ENCODE peak calls at places on chromosomes 6 and 20, in four cellular contexts. One of them, this sample, is unnamed.

GRCh38 chr6:34131326-34132081 is 14.4 kb downstream of the GRM4 start:
- DNase-seq in Peyer's patch: no peak
- DNase-seq in HFFc6: no peak
- DNase-seq in cardiac muscle cell: no peak
- DNase-seq in this sample: no peak

GRCh38 chr6:164286021-164286420 is 871.5 kb downstream of the QKI start:
- DNase-seq in Peyer's patch: no peak
- DNase-seq in HFFc6: no peak
- DNase-seq in cardiac muscle cell: no peak
- DNase-seq in this sample: no peak

GRCh38 chr20:19628570-19629134 is 129.4 kb upstream of the RIN2 start:
- DNase-seq in Peyer's patch: peak; percentile 83
- DNase-seq in HFFc6: peak; percentile 65
- DNase-seq in cardiac muscle cell: peak; percentile 77
- DNase-seq in this sample: peak; percentile 76

GRCh38 chr20:19802492-19803158 is 44.6 kb downstream of the RIN2 start:
- DNase-seq in Peyer's patch: peak; percentile 66
- DNase-seq in HFFc6: no peak
- DNase-seq in cardiac muscle cell: peak; percentile 39
- DNase-seq in this sample: no peak

GRCh38 chr20:13671500-13672288 is 33.0 kb upstream of the TASP1 start:
- DNase-seq in Peyer's patch: no peak
- DNase-seq in HFFc6: peak; percentile 37
- DNase-seq in cardiac muscle cell: no peak
- DNase-seq in this sample: no peak

GRCh38 chr20:1499528-1500420 is 8.6 kb upstream of the SIRPB2 start:
- DNase-seq in Peyer's patch: no peak
- DNase-seq in HFFc6: no peak
- DNase-seq in cardiac muscle cell: no peak
- DNase-seq in this sample: no peak

GRCh38 chr6:21263531-21264287 is 329.8 kb upstream of the SOX4 start:
- DNase-seq in Peyer's patch: no peak
- DNase-seq in HFFc6: no peak
- DNase-seq in cardiac muscle cell: no peak
- DNase-seq in this sample: no peak

GRCh38 chr6:135680964-135681913 is 170.3 kb upstream of the PDE7B start:
- DNase-seq in Peyer's patch: no peak
- DNase-seq in HFFc6: no peak
- DNase-seq in cardiac muscle cell: no peak
- DNase-seq in this sample: no peak

GRCh38 chr6:14743126-14743464 is 502.8 kb upstream of the JARID2 start:
- DNase-seq in Peyer's patch: no peak
- DNase-seq in HFFc6: no peak
- DNase-seq in cardiac muscle cell: no peak
- DNase-seq in this sample: no peak

GRCh38 chr20:45390931-45391330 is 12.8 kb upstream of the TP53TG5 start:
- DNase-seq in Peyer's patch: no peak
- DNase-seq in HFFc6: no peak
- DNase-seq in cardiac muscle cell: no peak
- DNase-seq in this sample: no peak

GRCh38 chr6:32178547-32179440 is 589 bp downstream of the RNF5 start:
- DNase-seq in Peyer's patch: no peak
- DNase-seq in HFFc6: no peak
- DNase-seq in cardiac muscle cell: no peak
- DNase-seq in this sample: no peak

GRCh38 chr20:21640556-21640955 is 64.9 kb upstream of the PAX1 start:
- DNase-seq in Peyer's patch: no peak
- DNase-seq in HFFc6: no peak
- DNase-seq in cardiac muscle cell: peak; percentile 30
- DNase-seq in this sample: no peak
- TF ChIP-seq CTCF in Peyer's patch: no peak
- TF ChIP-seq CTCF in HFFc6: no peak
- TF ChIP-seq CTCF in cardiac muscle cell: no peak
- TF ChIP-seq CTCF in this sample: no peak

GRCh38 chr6:89299451-89299850 is 15.6 kb downstream of the GABRR2 start:
- DNase-seq in Peyer's patch: no peak
- DNase-seq in HFFc6: no peak
- DNase-seq in cardiac muscle cell: no peak
- DNase-seq in this sample: no peak
- TF ChIP-seq CTCF in Peyer's patch: no peak
- TF ChIP-seq CTCF in HFFc6: peak; percentile 41
- TF ChIP-seq CTCF in cardiac muscle cell: peak; percentile 20
- TF ChIP-seq CTCF in this sample: no peak

DNA sequence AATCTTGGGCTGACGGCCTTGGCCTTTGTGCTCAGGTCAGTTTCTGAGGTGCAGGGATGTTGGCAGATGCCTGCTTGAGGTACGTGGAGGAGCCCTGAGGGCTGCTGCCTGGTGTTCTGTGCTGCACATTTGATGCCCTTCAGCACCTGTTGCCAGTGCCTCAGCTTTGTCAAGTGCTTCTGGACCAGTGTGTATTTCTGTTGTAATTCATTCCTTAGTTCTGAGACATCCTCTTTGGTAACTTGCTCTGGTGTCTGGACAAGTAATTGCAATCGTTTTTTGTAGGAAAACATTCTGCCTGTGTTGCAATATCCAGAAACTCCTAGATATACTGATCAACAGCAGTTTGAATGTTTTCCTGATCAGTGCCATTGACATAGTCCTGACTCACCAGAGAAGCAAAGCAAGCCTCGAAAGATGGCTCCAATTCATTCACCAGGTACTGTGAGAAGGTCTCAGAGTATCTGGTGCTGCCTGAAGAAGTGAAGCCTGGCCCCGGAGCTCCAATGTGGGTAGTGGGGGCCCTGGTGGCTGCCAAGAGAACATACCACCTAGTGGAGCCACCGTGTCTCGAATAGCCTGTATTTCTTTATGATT is 26.7 kb downstream of the ZNF337 start:
- DNase-seq in Peyer's patch: no peak
- DNase-seq in HFFc6: peak; percentile 77
- DNase-seq in cardiac muscle cell: peak; percentile 11
- DNase-seq in this sample: no peak
- TF ChIP-seq CTCF in Peyer's patch: no peak
- TF ChIP-seq CTCF in HFFc6: peak; percentile 49
- TF ChIP-seq CTCF in cardiac muscle cell: no peak
- TF ChIP-seq CTCF in this sample: no peak

DNA sequence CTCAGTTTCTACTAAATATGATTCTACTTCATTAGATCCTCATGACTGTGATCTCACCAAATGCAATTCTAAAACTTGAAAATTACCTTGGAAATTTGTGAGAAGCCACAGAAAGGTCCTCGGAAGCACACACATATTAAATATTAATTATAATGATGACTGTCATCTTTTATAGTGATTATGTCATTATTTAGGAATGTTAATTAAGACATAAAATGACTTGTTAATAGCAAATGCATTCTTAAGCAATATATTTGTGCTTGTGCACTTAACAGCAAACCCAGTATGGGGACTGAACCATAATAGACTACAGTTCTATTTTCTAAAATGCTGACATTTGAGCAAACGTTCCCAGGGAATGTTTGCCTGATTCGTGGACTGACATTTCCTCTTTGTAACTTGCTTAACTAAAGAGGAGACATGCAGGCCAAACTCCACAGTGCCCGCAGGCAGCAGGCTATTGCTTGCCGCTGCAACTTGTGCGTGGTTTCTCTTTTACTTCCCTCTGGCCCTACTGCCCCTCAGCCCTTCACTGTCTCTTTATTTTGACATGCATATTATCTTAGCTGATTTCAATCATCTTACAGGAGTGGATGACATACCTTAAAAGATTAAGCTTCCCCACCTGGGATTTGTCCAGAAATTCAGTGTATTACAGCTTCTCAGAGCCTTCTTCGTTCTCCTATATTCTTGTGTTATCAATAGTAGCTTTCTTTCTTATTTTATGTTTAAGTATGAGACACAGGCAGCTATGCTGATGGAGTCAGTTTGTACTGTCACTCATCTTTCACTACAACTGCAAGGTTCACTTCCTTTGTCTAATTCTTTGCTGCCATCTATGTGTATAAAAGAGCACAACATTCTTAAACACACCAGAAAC is 141.5 kb downstream of the GMDS start:
- DNase-seq in Peyer's patch: no peak
- DNase-seq in HFFc6: peak; percentile 53
- DNase-seq in cardiac muscle cell: peak; percentile 36
- DNase-seq in this sample: no peak
- TF ChIP-seq CTCF in Peyer's patch: no peak
- TF ChIP-seq CTCF in HFFc6: peak; percentile 79
- TF ChIP-seq CTCF in cardiac muscle cell: peak; percentile 62
- TF ChIP-seq CTCF in this sample: peak; percentile 42

GRCh38 chr6:17599885-17600526 is at the start of gene FAM8A1:
- DNase-seq in Peyer's patch: peak; percentile 98
- DNase-seq in HFFc6: peak; percentile 80
- DNase-seq in cardiac muscle cell: peak; percentile 94
- DNase-seq in this sample: peak; percentile 97

GRCh38 chr6:17596085-17596484 is 4.0 kb upstream of the FAM8A1 start:
- DNase-seq in Peyer's patch: no peak
- DNase-seq in HFFc6: no peak
- DNase-seq in cardiac muscle cell: no peak
- DNase-seq in this sample: no peak

GRCh38 chr6:17602888-17603287 is 2.8 kb downstream of the FAM8A1 start:
- DNase-seq in Peyer's patch: no peak
- DNase-seq in HFFc6: no peak
- DNase-seq in cardiac muscle cell: no peak
- DNase-seq in this sample: no peak

GRCh38 chr6:17601389-17601703 is 1.2 kb downstream of the FAM8A1 start:
- DNase-seq in Peyer's patch: no peak
- DNase-seq in HFFc6: no peak
- DNase-seq in cardiac muscle cell: no peak
- DNase-seq in this sample: no peak

DNA sequence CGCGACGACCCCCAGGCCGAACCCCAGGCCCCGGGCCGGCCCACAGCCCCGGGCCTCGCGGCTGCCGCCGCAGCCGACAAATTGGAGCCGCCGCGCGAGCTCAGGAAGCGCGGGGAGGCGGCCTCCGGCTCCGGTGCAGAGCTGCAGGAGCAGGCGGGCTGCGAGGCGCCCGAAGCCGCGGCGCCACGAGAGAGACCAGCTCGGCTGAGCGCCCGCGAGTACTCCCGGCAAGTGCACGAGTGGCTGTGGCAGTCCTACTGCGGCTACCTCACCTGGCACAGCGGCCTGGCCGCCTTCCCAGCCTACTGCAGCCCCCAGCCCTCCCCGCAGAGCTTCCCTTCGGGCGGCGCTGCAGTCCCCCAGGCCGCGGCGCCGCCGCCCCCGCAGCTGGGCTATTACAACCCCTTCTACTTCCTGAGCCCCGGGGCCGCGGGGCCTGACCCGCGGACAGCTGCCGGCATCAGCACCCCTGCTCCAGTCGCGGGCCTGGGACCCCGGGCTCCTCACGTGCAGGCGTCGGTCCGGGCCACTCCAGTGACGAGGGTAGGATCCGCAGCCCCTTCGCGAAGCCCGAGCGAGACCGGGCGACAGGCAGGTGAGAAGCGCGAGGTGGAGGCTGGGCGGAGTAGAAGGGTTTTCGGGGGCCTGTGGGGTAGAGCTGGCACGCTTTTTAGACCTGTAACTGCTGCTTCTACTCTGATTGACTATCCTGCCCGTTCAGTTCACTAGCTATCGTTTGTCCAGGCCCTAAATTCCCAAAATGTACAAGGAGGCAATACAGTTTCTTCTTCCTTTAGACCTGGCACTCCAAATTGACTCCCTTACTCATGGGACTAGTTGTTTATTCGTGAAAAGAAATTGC is 656 bp downstream of the FAM8A1 start:
- DNase-seq in Peyer's patch: peak; percentile 70
- DNase-seq in HFFc6: no peak
- DNase-seq in cardiac muscle cell: peak; percentile 77
- DNase-seq in this sample: peak; percentile 62
- TF ChIP-seq CTCF in Peyer's patch: no peak
- TF ChIP-seq CTCF in HFFc6: no peak
- TF ChIP-seq CTCF in cardiac muscle cell: no peak
- TF ChIP-seq CTCF in this sample: no peak

GRCh38 chr6:43496370-43497128 is 13.6 kb downstream of the LRRC73 start:
- DNase-seq in Peyer's patch: no peak
- DNase-seq in HFFc6: peak; percentile 73
- DNase-seq in cardiac muscle cell: peak; percentile 65
- DNase-seq in this sample: no peak
- TF ChIP-seq CTCF in Peyer's patch: no peak
- TF ChIP-seq CTCF in HFFc6: peak; percentile 80
- TF ChIP-seq CTCF in cardiac muscle cell: peak; percentile 60
- TF ChIP-seq CTCF in this sample: peak; percentile 10

GRCh38 chr20:23624307-23624706 is 13.4 kb downstream of the CST3 start:
- DNase-seq in Peyer's patch: no peak
- DNase-seq in HFFc6: no peak
- DNase-seq in cardiac muscle cell: no peak
- DNase-seq in this sample: no peak

GRCh38 chr20:23626040-23626620 is 11.6 kb downstream of the CST3 start:
- DNase-seq in Peyer's patch: no peak
- DNase-seq in HFFc6: no peak
- DNase-seq in cardiac muscle cell: no peak
- DNase-seq in this sample: no peak

GRCh38 chr20:23627501-23627900 is 10.3 kb downstream of the CST3 start:
- DNase-seq in Peyer's patch: no peak
- DNase-seq in HFFc6: no peak
- DNase-seq in cardiac muscle cell: no peak
- DNase-seq in this sample: no peak

GRCh38 chr20:23623666-23624065 is 14.1 kb downstream of the CST3 start:
- DNase-seq in Peyer's patch: no peak
- DNase-seq in HFFc6: no peak
- DNase-seq in cardiac muscle cell: no peak
- DNase-seq in this sample: no peak

GRCh38 chr20:23625236-23625964 is 12.4 kb downstream of the CST3 start:
- DNase-seq in Peyer's patch: no peak
- DNase-seq in HFFc6: no peak
- DNase-seq in cardiac muscle cell: no peak
- DNase-seq in this sample: no peak
- TF ChIP-seq CTCF in Peyer's patch: no peak
- TF ChIP-seq CTCF in HFFc6: no peak
- TF ChIP-seq CTCF in cardiac muscle cell: no peak
- TF ChIP-seq CTCF in this sample: no peak

GRCh38 chr20:63697357-63697867 is 960 bp downstream of the TNFRSF6B start:
- DNase-seq in Peyer's patch: no peak
- DNase-seq in HFFc6: no peak
- DNase-seq in cardiac muscle cell: no peak
- DNase-seq in this sample: no peak
- TF ChIP-seq CTCF in Peyer's patch: no peak
- TF ChIP-seq CTCF in HFFc6: no peak
- TF ChIP-seq CTCF in cardiac muscle cell: no peak
- TF ChIP-seq CTCF in this sample: no peak

GRCh38 chr6:37612475-37612874 is 85.2 kb downstream of the MDGA1 start:
- DNase-seq in Peyer's patch: no peak
- DNase-seq in HFFc6: peak; percentile 36
- DNase-seq in cardiac muscle cell: no peak
- DNase-seq in this sample: no peak

GRCh38 chr6:37603284-37603683 is 94.4 kb downstream of the MDGA1 start:
- DNase-seq in Peyer's patch: no peak
- DNase-seq in HFFc6: no peak
- DNase-seq in cardiac muscle cell: no peak
- DNase-seq in this sample: no peak

GRCh38 chr6:37611516-37611915 is 86.2 kb downstream of the MDGA1 start:
- DNase-seq in Peyer's patch: no peak
- DNase-seq in HFFc6: no peak
- DNase-seq in cardiac muscle cell: no peak
- DNase-seq in this sample: no peak

GRCh38 chr6:37608587-37608986 is 89.1 kb downstream of the MDGA1 start:
- DNase-seq in Peyer's patch: no peak
- DNase-seq in HFFc6: no peak
- DNase-seq in cardiac muscle cell: no peak
- DNase-seq in this sample: no peak

GRCh38 chr6:37607949-37608348 is 89.7 kb downstream of the MDGA1 start:
- DNase-seq in Peyer's patch: no peak
- DNase-seq in HFFc6: no peak
- DNase-seq in cardiac muscle cell: peak; percentile 30
- DNase-seq in this sample: no peak
- TF ChIP-seq CTCF in Peyer's patch: no peak
- TF ChIP-seq CTCF in HFFc6: peak; percentile 78
- TF ChIP-seq CTCF in cardiac muscle cell: peak; percentile 67
- TF ChIP-seq CTCF in this sample: no peak

This sample was measured in pancreas.